ENCODE peak calls at places on chromosomes 12 and 14, in nine cellular contexts. O, R, N, W, Z, D, J, G and S are unnamed samples.
A peak's percentile ranks its signal among the peaks of the same experiment; 100 is the strongest.

GRCh38 chr12:1919284-1919683 is 832 bp upstream of the CACNA2D4 start:
- DNase-seq in O (no peak), R (no peak), N (no peak), W (no peak), Z (no peak), D (no peak), J (peak; percentile 42), G (no peak), S (no peak)

GRCh38 chr14:105491366-105492006 is 440 bp downstream of the TEDC1 start:
- DNase-seq in O (peak; percentile 16), R (peak; percentile 30), N (peak; percentile 77), W (peak; percentile 96), Z (no peak), D (no peak), J (peak; percentile 97), G (peak; percentile 79), S (no peak)

GRCh38 chr14:22660654-22661053 is 16.5 kb upstream of the OR6J1 start:
- DNase-seq in O (no peak), R (no peak), N (no peak), W (no peak), Z (no peak), D (no peak), J (no peak), G (no peak), S (no peak)

GRCh38 chr12:1184402-1184801 is 193.4 kb downstream of the ERC1 start:
- DNase-seq in O (no peak), R (no peak), N (no peak), W (no peak), Z (no peak), D (peak; percentile 40), J (no peak), G (peak; percentile 71), S (no peak)

GRCh38 chr12:31714406-31715271 is 14.2 kb downstream of the AMN1 start:
- DNase-seq in O (no peak), R (no peak), N (no peak), W (no peak), Z (no peak), D (no peak), J (no peak), G (no peak), S (no peak)

GRCh38 chr12:22100952-22101748 is 55.1 kb downstream of the CMAS start:
- DNase-seq in O (peak; percentile 22), R (no peak), N (peak; percentile 58), W (peak; percentile 29), Z (no peak), D (peak; percentile 24), J (peak; percentile 89), G (peak; percentile 55), S (no peak)

GRCh38 chr12:45989857-45990467 is 412 bp downstream of the SCAF11 start:
- DNase-seq in O (no peak), R (peak; percentile 72), N (peak; percentile 86), W (no peak), Z (no peak), D (no peak), J (peak; percentile 86), G (peak; percentile 74), S (no peak)

GRCh38 chr12:110074089-110074488 is 25.8 kb upstream of the C12orf76 start:
- DNase-seq in O (no peak), R (no peak), N (no peak), W (no peak), Z (no peak), D (no peak), J (no peak), G (no peak), S (no peak)

GRCh38 chr14:74400328-74400727 is 25.7 kb downstream of the SYNDIG1L start:
- DNase-seq in O (no peak), R (no peak), N (peak; percentile 17), W (no peak), Z (no peak), D (no peak), J (peak; percentile 86), G (peak; percentile 25), S (no peak)

GRCh38 chr14:75944607-75945241 is 37.1 kb downstream of the TGFB3 start:
- DNase-seq in O (no peak), R (no peak), N (no peak), W (no peak), Z (no peak), D (no peak), J (no peak), G (no peak), S (no peak)

GRCh38 chr14:48937796-48938195 is 648.4 kb downstream of the RPS29 start:
- DNase-seq in O (no peak), R (no peak), N (peak; percentile 92), W (no peak), Z (no peak), D (no peak), J (no peak), G (no peak), S (no peak)

GRCh38 chr12:107330901-107331431 is 237.6 kb upstream of the CRY1 start:
- DNase-seq in O (no peak), R (no peak), N (no peak), W (no peak), Z (no peak), D (no peak), J (peak; percentile 61), G (no peak), S (no peak)

GRCh38 chr12:26135010-26135420 is 10.2 kb upstream of the BHLHE41 start:
- DNase-seq in O (no peak), R (no peak), N (no peak), W (no peak), Z (no peak), D (no peak), J (no peak), G (no peak), S (no peak)

GRCh38 chr14:100692859-100693558 is 33.7 kb upstream of the DLK1 start:
- DNase-seq in O (peak; percentile 80), R (no peak), N (peak; percentile 30), W (no peak), Z (no peak), D (peak; percentile 68), J (peak; percentile 65), G (peak; percentile 97), S (peak; percentile 50)

GRCh38 chr12:106586803-106587684 is 4.2 kb downstream of the RFX4 start:
- DNase-seq in O (no peak), R (no peak), N (peak; percentile 61), W (no peak), Z (no peak), D (no peak), J (peak; percentile 90), G (peak; percentile 11), S (no peak)

GRCh38 chr14:58884442-58884841 is 246.7 kb downstream of the DACT1 start:
- DNase-seq in O (no peak), R (no peak), N (no peak), W (no peak), Z (no peak), D (no peak), J (no peak), G (no peak), S (no peak)

GRCh38 chr14:56172571-56172971 is 54.4 kb downstream of the PELI2 start:
- DNase-seq in O (no peak), R (no peak), N (no peak), W (no peak), Z (no peak), D (peak; percentile 51), J (no peak), G (peak; percentile 71), S (peak; percentile 50)

GRCh38 chr12:25694072-25694471 is 141.0 kb upstream of the LMNTD1 start:
- DNase-seq in O (peak; percentile 81), R (no peak), N (no peak), W (no peak), Z (no peak), D (peak; percentile 68), J (no peak), G (peak; percentile 84), S (peak; percentile 53)

GRCh38 chr14:92341791-92342190 is 18.8 kb downstream of the SLC24A4 start:
- DNase-seq in O (no peak), R (no peak), N (no peak), W (no peak), Z (no peak), D (no peak), J (no peak), G (no peak), S (no peak)

GRCh38 chr12:108816652-108817335 is 40.6 kb downstream of the SSH1 start:
- DNase-seq in O (no peak), R (no peak), N (no peak), W (no peak), Z (no peak), D (no peak), J (no peak), G (no peak), S (no peak)

GRCh38 chr12:89884917-89885316 is 176.3 kb upstream of the ATP2B1 start:
- DNase-seq in O (no peak), R (peak; percentile 16), N (no peak), W (no peak), Z (no peak), D (no peak), J (no peak), G (no peak), S (no peak)

GRCh38 chr14:51167587-51168219 is 72.3 kb upstream of the TMX1 start:
- DNase-seq in O (no peak), R (no peak), N (no peak), W (no peak), Z (no peak), D (no peak), J (no peak), G (peak; percentile 6), S (peak; percentile 37)

GRCh38 chr12:111578276-111578970 is 20.7 kb downstream of the ATXN2 start:
- DNase-seq in O (peak; percentile 45), R (no peak), N (no peak), W (peak; percentile 16), Z (no peak), D (peak; percentile 36), J (no peak), G (peak; percentile 86), S (no peak)

GRCh38 chr14:60648934-60649814 is at the start of gene SIX1:
- DNase-seq in O (no peak), R (peak; percentile 92), N (peak; percentile 97), W (peak; percentile 80), Z (peak; percentile 53), D (peak; percentile 70), J (peak; percentile 95), G (peak; percentile 94), S (no peak)

GRCh38 chr12:9064815-9065606 is 50.7 kb downstream of the A2M start:
- DNase-seq in O (no peak), R (no peak), N (peak; percentile 89), W (no peak), Z (no peak), D (peak; percentile 17), J (peak; percentile 99), G (peak; percentile 30), S (no peak)